ENCODE peak calls at places on chromosomes 1 and 21, in four cellular contexts. One of them, this sample, is unnamed.

GRCh38 chr1:42936309-42937078 is 22.2 kb downstream of the SLC2A1 start:
- DNase-seq in EL: peak; percentile 84
- DNase-seq in neural crest cell: no peak
- DNase-seq in stimulated activated CD4-positive, alpha-beta T cell treated with anti-CD3 and anti-CD28 coated beads, Interleukin-15, amount 100 ng/mL, for 1 hour: no peak
- DNase-seq in this sample: peak; percentile 73

GRCh38 chr1:203999618-204000017 is 73.3 kb upstream of the SOX13 start:
- DNase-seq in EL: no peak
- DNase-seq in neural crest cell: no peak
- DNase-seq in stimulated activated CD4-positive, alpha-beta T cell treated with anti-CD3 and anti-CD28 coated beads, Interleukin-15, amount 100 ng/mL, for 1 hour: no peak
- DNase-seq in this sample: no peak

GRCh38 chr1:208607616-208608015 is 363.4 kb upstream of the PLXNA2 start:
- DNase-seq in EL: no peak
- DNase-seq in neural crest cell: no peak
- DNase-seq in stimulated activated CD4-positive, alpha-beta T cell treated with anti-CD3 and anti-CD28 coated beads, Interleukin-15, amount 100 ng/mL, for 1 hour: no peak
- DNase-seq in this sample: no peak

GRCh38 chr1:246106342-246106763 is 400.7 kb downstream of the SMYD3 start:
- DNase-seq in EL: no peak
- DNase-seq in neural crest cell: no peak
- DNase-seq in stimulated activated CD4-positive, alpha-beta T cell treated with anti-CD3 and anti-CD28 coated beads, Interleukin-15, amount 100 ng/mL, for 1 hour: no peak
- DNase-seq in this sample: no peak

GRCh38 chr1:75074719-75075395 is 59.3 kb upstream of the LHX8 start:
- DNase-seq in EL: no peak
- DNase-seq in neural crest cell: no peak
- DNase-seq in stimulated activated CD4-positive, alpha-beta T cell treated with anti-CD3 and anti-CD28 coated beads, Interleukin-15, amount 100 ng/mL, for 1 hour: no peak
- DNase-seq in this sample: no peak

GRCh38 chr1:169484683-169485426 is 889 bp downstream of the SLC19A2 start:
- DNase-seq in EL: peak; percentile 55
- DNase-seq in neural crest cell: no peak
- DNase-seq in stimulated activated CD4-positive, alpha-beta T cell treated with anti-CD3 and anti-CD28 coated beads, Interleukin-15, amount 100 ng/mL, for 1 hour: no peak
- DNase-seq in this sample: peak; percentile 62

GRCh38 chr1:228270032-228270431 is 62.2 kb downstream of the OBSCN start:
- DNase-seq in EL: peak; percentile 40
- DNase-seq in neural crest cell: no peak
- DNase-seq in stimulated activated CD4-positive, alpha-beta T cell treated with anti-CD3 and anti-CD28 coated beads, Interleukin-15, amount 100 ng/mL, for 1 hour: no peak
- DNase-seq in this sample: no peak

GRCh38 chr1:47191940-47192457 is 2.2 kb upstream of the PDZK1IP1 start:
- DNase-seq in EL: no peak
- DNase-seq in neural crest cell: no peak
- DNase-seq in stimulated activated CD4-positive, alpha-beta T cell treated with anti-CD3 and anti-CD28 coated beads, Interleukin-15, amount 100 ng/mL, for 1 hour: no peak
- DNase-seq in this sample: no peak

GRCh38 chr1:93358293-93358692 is 12.6 kb downstream of the DR1 start:
- DNase-seq in EL: no peak
- DNase-seq in neural crest cell: no peak
- DNase-seq in stimulated activated CD4-positive, alpha-beta T cell treated with anti-CD3 and anti-CD28 coated beads, Interleukin-15, amount 100 ng/mL, for 1 hour: no peak
- DNase-seq in this sample: no peak

GRCh38 chr1:167904641-167905040 is 9.3 kb downstream of the ADCY10 start:
- DNase-seq in EL: peak; percentile 89
- DNase-seq in neural crest cell: no peak
- DNase-seq in stimulated activated CD4-positive, alpha-beta T cell treated with anti-CD3 and anti-CD28 coated beads, Interleukin-15, amount 100 ng/mL, for 1 hour: no peak
- DNase-seq in this sample: peak; percentile 70

GRCh38 chr21:32844653-32845443 is 73.3 kb upstream of the PAXBP1 start:
- DNase-seq in EL: peak; percentile 66
- DNase-seq in neural crest cell: no peak
- DNase-seq in stimulated activated CD4-positive, alpha-beta T cell treated with anti-CD3 and anti-CD28 coated beads, Interleukin-15, amount 100 ng/mL, for 1 hour: no peak
- DNase-seq in this sample: peak; percentile 63

GRCh38 chr1:58585591-58586151 is 8.6 kb upstream of the TACSTD2 start:
- DNase-seq in EL: peak; percentile 39
- DNase-seq in neural crest cell: no peak
- DNase-seq in stimulated activated CD4-positive, alpha-beta T cell treated with anti-CD3 and anti-CD28 coated beads, Interleukin-15, amount 100 ng/mL, for 1 hour: no peak
- DNase-seq in this sample: no peak

GRCh38 chr1:244788493-244789275 is 46.8 kb upstream of the COX20 start:
- DNase-seq in EL: no peak
- DNase-seq in neural crest cell: no peak
- DNase-seq in stimulated activated CD4-positive, alpha-beta T cell treated with anti-CD3 and anti-CD28 coated beads, Interleukin-15, amount 100 ng/mL, for 1 hour: no peak
- DNase-seq in this sample: no peak

GRCh38 chr1:43981135-43981491 is 2.1 kb downstream of the B4GALT2 start:
- DNase-seq in EL: no peak
- DNase-seq in neural crest cell: no peak
- DNase-seq in stimulated activated CD4-positive, alpha-beta T cell treated with anti-CD3 and anti-CD28 coated beads, Interleukin-15, amount 100 ng/mL, for 1 hour: no peak
- DNase-seq in this sample: no peak

GRCh38 chr1:161737625-161738024 is 12.0 kb upstream of the DUSP12 start:
- DNase-seq in EL: no peak
- DNase-seq in neural crest cell: no peak
- DNase-seq in stimulated activated CD4-positive, alpha-beta T cell treated with anti-CD3 and anti-CD28 coated beads, Interleukin-15, amount 100 ng/mL, for 1 hour: no peak
- DNase-seq in this sample: no peak

GRCh38 chr21:35036521-35037383 is 12.3 kb downstream of the RUNX1 start:
- DNase-seq in EL: no peak
- DNase-seq in neural crest cell: no peak
- DNase-seq in stimulated activated CD4-positive, alpha-beta T cell treated with anti-CD3 and anti-CD28 coated beads, Interleukin-15, amount 100 ng/mL, for 1 hour: no peak
- DNase-seq in this sample: no peak

GRCh38 chr1:44585315-44585920 is 88.9 kb downstream of the TMEM53 start:
- DNase-seq in EL: no peak
- DNase-seq in neural crest cell: no peak
- DNase-seq in stimulated activated CD4-positive, alpha-beta T cell treated with anti-CD3 and anti-CD28 coated beads, Interleukin-15, amount 100 ng/mL, for 1 hour: no peak
- DNase-seq in this sample: no peak

GRCh38 chr1:47941609-47942237 is 55.5 kb downstream of the TRABD2B start:
- DNase-seq in EL: no peak
- DNase-seq in neural crest cell: no peak
- DNase-seq in stimulated activated CD4-positive, alpha-beta T cell treated with anti-CD3 and anti-CD28 coated beads, Interleukin-15, amount 100 ng/mL, for 1 hour: no peak
- DNase-seq in this sample: no peak

GRCh38 chr1:150558761-150559626 is 9.8 kb downstream of the ADAMTSL4 start:
- DNase-seq in EL: no peak
- DNase-seq in neural crest cell: no peak
- DNase-seq in stimulated activated CD4-positive, alpha-beta T cell treated with anti-CD3 and anti-CD28 coated beads, Interleukin-15, amount 100 ng/mL, for 1 hour: no peak
- DNase-seq in this sample: no peak

GRCh38 chr21:41634211-41634694 is 126.3 kb upstream of the TMPRSS2 start:
- DNase-seq in EL: no peak
- DNase-seq in neural crest cell: no peak
- DNase-seq in stimulated activated CD4-positive, alpha-beta T cell treated with anti-CD3 and anti-CD28 coated beads, Interleukin-15, amount 100 ng/mL, for 1 hour: no peak
- DNase-seq in this sample: no peak

GRCh38 chr1:13812456-13813397 is 112.7 kb downstream of the PRDM2 start:
- DNase-seq in EL: no peak
- DNase-seq in neural crest cell: no peak
- DNase-seq in stimulated activated CD4-positive, alpha-beta T cell treated with anti-CD3 and anti-CD28 coated beads, Interleukin-15, amount 100 ng/mL, for 1 hour: no peak
- DNase-seq in this sample: no peak

GRCh38 chr1:202063093-202063492 is 52.7 kb downstream of the ELF3 start:
- DNase-seq in EL: peak; percentile 34
- DNase-seq in neural crest cell: no peak
- DNase-seq in stimulated activated CD4-positive, alpha-beta T cell treated with anti-CD3 and anti-CD28 coated beads, Interleukin-15, amount 100 ng/mL, for 1 hour: no peak
- DNase-seq in this sample: no peak

GRCh38 chr1:176434200-176434599 is 28.8 kb upstream of the PAPPA2 start:
- DNase-seq in EL: no peak
- DNase-seq in neural crest cell: no peak
- DNase-seq in stimulated activated CD4-positive, alpha-beta T cell treated with anti-CD3 and anti-CD28 coated beads, Interleukin-15, amount 100 ng/mL, for 1 hour: no peak
- DNase-seq in this sample: no peak

GRCh38 chr1:163119707-163120106 is 50.5 kb downstream of the RGS4 start:
- DNase-seq in EL: no peak
- DNase-seq in neural crest cell: no peak
- DNase-seq in stimulated activated CD4-positive, alpha-beta T cell treated with anti-CD3 and anti-CD28 coated beads, Interleukin-15, amount 100 ng/mL, for 1 hour: no peak
- DNase-seq in this sample: no peak

GRCh38 chr1:222045816-222046215 is 303.9 kb upstream of the DUSP10 start:
- DNase-seq in EL: no peak
- DNase-seq in neural crest cell: no peak
- DNase-seq in stimulated activated CD4-positive, alpha-beta T cell treated with anti-CD3 and anti-CD28 coated beads, Interleukin-15, amount 100 ng/mL, for 1 hour: no peak
- DNase-seq in this sample: no peak

GRCh38 chr1:89604414-89604735 is 28.5 kb upstream of the LRRC8C start:
- DNase-seq in EL: no peak
- DNase-seq in neural crest cell: no peak
- DNase-seq in stimulated activated CD4-positive, alpha-beta T cell treated with anti-CD3 and anti-CD28 coated beads, Interleukin-15, amount 100 ng/mL, for 1 hour: no peak
- DNase-seq in this sample: peak; percentile 28

GRCh38 chr1:46653405-46653853 is 14.7 kb downstream of the ATPAF1 start:
- DNase-seq in EL: peak; percentile 23
- DNase-seq in neural crest cell: no peak
- DNase-seq in stimulated activated CD4-positive, alpha-beta T cell treated with anti-CD3 and anti-CD28 coated beads, Interleukin-15, amount 100 ng/mL, for 1 hour: no peak
- DNase-seq in this sample: no peak